ENCODE peak calls at places on chromosomes 12 and 14, in ten cellular contexts. R is stimulated activated CD8-positive, alpha-beta memory T cell treated with anti-CD3 and anti-CD28 coated beads, Interleukin-7, amount 100 ng/mL, for 48 hours; C is neural crest cell; L is H1; S is posterior cingulate gyrus; T is lower leg skin; E is NCI-H2171; W is left cardiac atrium; J is fibroblast of pulmonary artery; U is SW480. M is an unnamed sample.

GRCh38 chr12:19239616-19240234 is 110.2 kb downstream of the PLEKHA5 start:
- DNase-seq in E (no peak), S (no peak), R (no peak), C (no peak), L (no peak), U (no peak), T (no peak), W (no peak), J (peak; percentile 74), M (no peak)

GRCh38 chr14:22147716-22148115 is 441.3 kb downstream of the DAD1 start:
- DNase-seq in U (peak; percentile 27), L (no peak), J (no peak), W (no peak), T (no peak), C (no peak), E (no peak), S (no peak), R (no peak), M (no peak)

GRCh38 chr12:93657076-93657475 is 20.1 kb upstream of the CRADD start:
- DNase-seq in E (no peak), W (no peak), J (peak; percentile 60), U (no peak), T (no peak), L (no peak), S (no peak), C (no peak), R (no peak), M (no peak)

GRCh38 chr14:36738269-36738668 is 76.6 kb downstream of the PAX9 start:
- DNase-seq in L (no peak), J (no peak), C (no peak), T (no peak), S (no peak), R (no peak), W (no peak), U (no peak), E (no peak), M (no peak)

GRCh38 chr12:100706029-100706428 is 88.5 kb upstream of the ANO4 start:
- DNase-seq in U (peak; percentile 12), R (no peak), J (peak; percentile 65), T (no peak), L (no peak), W (no peak), S (no peak), E (peak; percentile 62), C (no peak), M (no peak)

GRCh38 chr14:53355581-53356112 is 202.5 kb upstream of the DDHD1 start:
- DNase-seq in E (no peak), C (no peak), R (no peak), J (peak; percentile 50), S (no peak), L (peak; percentile 83), T (no peak), W (no peak), U (peak; percentile 7), M (no peak)

GRCh38 chr12:6193853-6194815 is 6.1 kb upstream of the CD9 start:
- DNase-seq in U (no peak), R (no peak), W (no peak), J (peak; percentile 53), L (no peak), T (no peak), C (no peak), S (peak; percentile 51), E (peak; percentile 37), M (no peak)

GRCh38 chr12:49170924-49171323 is 18.0 kb downstream of the TUBA1A start:
- DNase-seq in S (no peak), W (no peak), T (no peak), C (no peak), L (no peak), U (no peak), E (no peak), J (no peak), R (no peak), M (no peak)

GRCh38 chr12:18323159-18323558 is 61.8 kb downstream of the PIK3C2G start:
- DNase-seq in S (no peak), T (no peak), W (no peak), U (no peak), C (no peak), E (no peak), R (no peak), L (no peak), J (peak; percentile 16), M (no peak)

GRCh38 chr12:80053048-80053790 is 46.1 kb upstream of the OTOGL start:
- DNase-seq in T (peak; percentile 54), E (no peak), L (no peak), R (no peak), C (no peak), W (peak; percentile 62), U (no peak), S (peak; percentile 88), J (peak; percentile 84), M (peak; percentile 3)

GRCh38 chr12:76863005-76863670 is 15.7 kb downstream of the CSRP2 start:
- DNase-seq in C (no peak), U (no peak), W (no peak), J (peak; percentile 43), T (no peak), E (no peak), R (no peak), L (no peak), S (no peak), M (no peak)

GRCh38 chr12:120359159-120359527 is 9.8 kb downstream of the MSI1 start:
- DNase-seq in T (no peak), S (no peak), L (no peak), C (no peak), W (no peak), U (no peak), E (no peak), R (no peak), J (no peak), M (no peak)

GRCh38 chr12:104495786-104496185 is 39.0 kb downstream of the CHST11 start:
- DNase-seq in R (no peak), J (no peak), U (no peak), W (no peak), T (no peak), L (no peak), S (no peak), E (no peak), C (no peak), M (no peak)

GRCh38 chr14:93729993-93730392 is 58.3 kb downstream of the PRIMA1 start:
- DNase-seq in S (peak; percentile 93), T (no peak), J (no peak), W (no peak), L (no peak), R (no peak), C (no peak), U (peak; percentile 6), E (no peak), M (no peak)

GRCh38 chr12:39365364-39366001 is 77.4 kb downstream of the KIF21A start:
- DNase-seq in T (no peak), U (no peak), E (no peak), S (peak; percentile 63), L (no peak), C (no peak), W (no peak), R (no peak), J (peak; percentile 22), M (no peak)

GRCh38 chr12:55733021-55733555 is 4.3 kb upstream of the CD63 start:
- DNase-seq in E (no peak), C (no peak), U (no peak), S (no peak), W (no peak), J (no peak), L (no peak), T (no peak), R (no peak), M (no peak)

GRCh38 chr12:89861086-89861485 is 152.4 kb upstream of the ATP2B1 start:
- DNase-seq in R (no peak), L (no peak), U (no peak), S (no peak), E (no peak), C (no peak), W (no peak), J (no peak), T (no peak), M (no peak)

GRCh38 chr14:80074905-80075304 is 136.4 kb downstream of the DIO2 start:
- DNase-seq in W (no peak), E (no peak), R (no peak), L (no peak), U (no peak), S (no peak), C (no peak), T (no peak), J (no peak), M (no peak)

GRCh38 chr12:64036414-64036813 is 185.7 kb downstream of the KICS2 start:
- DNase-seq in U (peak; percentile 9), J (no peak), W (no peak), L (no peak), E (no peak), C (no peak), R (no peak), S (no peak), T (no peak), M (no peak)

GRCh38 chr12:3342051-3342450 is 149.0 kb upstream of the PRMT8 start:
- DNase-seq in T (no peak), J (peak; percentile 45), L (peak; percentile 21), W (peak; percentile 73), R (no peak), C (peak; percentile 60), E (peak; percentile 19), U (peak; percentile 53), S (peak; percentile 92), M (no peak)

GRCh38 chr14:104462651-104463630 is 116.6 kb upstream of the C14orf180 start:
- DNase-seq in T (no peak), C (no peak), J (no peak), R (no peak), U (peak; percentile 28), S (no peak), L (no peak), E (no peak), W (no peak), M (no peak)

GRCh38 chr12:75360920-75361319 is 26.4 kb downstream of the GLIPR1L1 start:
- DNase-seq in S (no peak), T (no peak), L (no peak), J (no peak), E (no peak), U (no peak), C (no peak), R (no peak), W (no peak), M (no peak)

GRCh38 chr14:104676694-104677505 is 12.5 kb upstream of the INF2 start:
- DNase-seq in E (no peak), W (peak; percentile 39), J (no peak), R (peak; percentile 32), T (no peak), L (no peak), C (peak; percentile 37), U (no peak), S (peak; percentile 81), M (no peak)

GRCh38 chr14:92578511-92578910 is 64.9 kb downstream of the RIN3 start:
- DNase-seq in T (no peak), U (no peak), R (no peak), J (peak; percentile 22), C (no peak), E (no peak), S (no peak), L (no peak), W (no peak), M (no peak)

M was measured in DMS 273 treated with DMSO at 0.1 percent for 48 hours.